ENCODE peak calls at places on chromosomes 7 and 10, in ten cellular contexts. G, J, K, V, Q, U, F, O, H and E are unnamed samples.

GRCh38 chr7:158244873-158245723 is 342.5 kb downstream of the PTPRN2 start:
- DNase-seq in G (no peak), J (no peak), K (no peak), V (no peak), Q (no peak), U (no peak), F (no peak), O (no peak), H (no peak), E (no peak)

GRCh38 chr7:149748223-149748874 is 25.0 kb downstream of the ZNF467 start:
- DNase-seq in G (no peak), J (no peak), K (no peak), V (no peak), Q (no peak), U (no peak), F (no peak), O (peak; percentile 20), H (no peak), E (no peak)

GRCh38 chr10:47354162-47354561 is 6.0 kb downstream of the RBP3 start:
- DNase-seq in G (no peak), J (no peak), K (no peak), V (no peak), Q (no peak), U (no peak), F (no peak), O (no peak), H (no peak), E (no peak)

GRCh38 chr7:25820432-25821040 is 331.5 kb upstream of the NFE2L3 start:
- DNase-seq in G (no peak), J (no peak), K (no peak), V (no peak), Q (no peak), U (no peak), F (no peak), O (peak; percentile 28), H (no peak), E (no peak)

GRCh38 chr10:103141950-103142349 is 51.1 kb downstream of the NT5C2 start:
- DNase-seq in G (no peak), J (no peak), K (no peak), V (no peak), Q (no peak), U (no peak), F (no peak), O (no peak), H (no peak), E (no peak)

GRCh38 chr10:34397324-34397723 is 417.8 kb downstream of the PARD3 start:
- DNase-seq in G (no peak), J (peak; percentile 57), K (peak; percentile 40), V (no peak), Q (no peak), U (no peak), F (no peak), O (no peak), H (no peak), E (no peak)

GRCh38 chr7:64602518-64602917 is 39.6 kb upstream of the ZNF680 start:
- DNase-seq in G (no peak), J (no peak), K (no peak), V (no peak), Q (no peak), U (no peak), F (no peak), O (no peak), H (no peak), E (no peak)

GRCh38 chr10:78903351-78903940 is 165.3 kb upstream of the ZMIZ1 start:
- DNase-seq in G (no peak), J (no peak), K (no peak), V (no peak), Q (no peak), U (no peak), F (no peak), O (no peak), H (peak; percentile 1), E (no peak)

GRCh38 chr10:91684841-91685240 is 52.0 kb upstream of the PPP1R3C start:
- DNase-seq in G (no peak), J (no peak), K (no peak), V (no peak), Q (no peak), U (no peak), F (no peak), O (no peak), H (no peak), E (no peak)

GRCh38 chr7:27636326-27637006 is 26.2 kb downstream of the HIBADH start:
- DNase-seq in G (no peak), J (no peak), K (no peak), V (no peak), Q (no peak), U (no peak), F (no peak), O (no peak), H (no peak), E (no peak)

GRCh38 chr10:80168111-80168511 is 35.6 kb downstream of the PLAC9 start:
- DNase-seq in G (no peak), J (no peak), K (no peak), V (no peak), Q (no peak), U (no peak), F (no peak), O (no peak), H (no peak), E (no peak)

GRCh38 chr10:18140149-18140956 is at the start of gene CACNB2:
- DNase-seq in G (peak; percentile 81), J (no peak), K (no peak), V (no peak), Q (no peak), U (no peak), F (no peak), O (no peak), H (peak; percentile 68), E (no peak)

GRCh38 chr7:90445633-90446032 is 23.8 kb upstream of the PTTG1IP2 start:
- DNase-seq in G (no peak), J (no peak), K (no peak), V (no peak), Q (no peak), U (no peak), F (no peak), O (no peak), H (no peak), E (no peak)

GRCh38 chr7:75639893-75640600 is 98.7 kb downstream of the HIP1 start:
- DNase-seq in G (no peak), J (no peak), K (no peak), V (no peak), Q (peak; percentile 4), U (no peak), F (no peak), O (no peak), H (no peak), E (no peak)

GRCh38 chr7:65004575-65004974 is 1.9 kb downstream of the ERV3-1 start:
- DNase-seq in G (no peak), J (no peak), K (no peak), V (no peak), Q (no peak), U (no peak), F (no peak), O (no peak), H (no peak), E (no peak)

GRCh38 chr7:68245688-68246087 is 1249.1 kb downstream of the TYW1 start:
- DNase-seq in G (no peak), J (peak; percentile 57), K (no peak), V (no peak), Q (no peak), U (no peak), F (no peak), O (no peak), H (no peak), E (no peak)

GRCh38 chr7:88357295-88357694 is 50.6 kb upstream of the STEAP4 start:
- DNase-seq in G (no peak), J (no peak), K (no peak), V (no peak), Q (no peak), U (no peak), F (no peak), O (peak; percentile 11), H (peak; percentile 19), E (no peak)

GRCh38 chr10:100819424-100819823 is 74.0 kb downstream of the PAX2 start:
- DNase-seq in G (no peak), J (no peak), K (no peak), V (no peak), Q (no peak), U (no peak), F (no peak), O (no peak), H (no peak), E (no peak)

GRCh38 chr7:157473051-157473569 is 136.3 kb downstream of the DNAJB6 start:
- DNase-seq in G (no peak), J (no peak), K (no peak), V (no peak), Q (no peak), U (no peak), F (no peak), O (no peak), H (no peak), E (no peak)

GRCh38 chr10:5951721-5952407 is 25.5 kb downstream of the IL15RA start:
- DNase-seq in G (no peak), J (no peak), K (no peak), V (no peak), Q (no peak), U (no peak), F (no peak), O (no peak), H (no peak), E (no peak)

GRCh38 chr10:69726850-69727249 is 74.9 kb upstream of the COL13A1 start:
- DNase-seq in G (no peak), J (no peak), K (no peak), V (no peak), Q (no peak), U (no peak), F (no peak), O (no peak), H (no peak), E (no peak)

GRCh38 chr10:124619195-124619594 is 125.0 kb downstream of the FAM53B start:
- DNase-seq in G (no peak), J (no peak), K (no peak), V (no peak), Q (no peak), U (no peak), F (no peak), O (peak; percentile 53), H (no peak), E (no peak)

GRCh38 chr10:95655571-95656290 is 780 bp downstream of the ALDH18A1 start:
- DNase-seq in G (no peak), J (no peak), K (no peak), V (no peak), Q (no peak), U (peak; percentile 14), F (no peak), O (peak; percentile 34), H (no peak), E (peak; percentile 12)

GRCh38 chr10:62108768-62109430 is 159.7 kb downstream of the RTKN2 start:
- DNase-seq in G (no peak), J (no peak), K (no peak), V (no peak), Q (no peak), U (no peak), F (no peak), O (no peak), H (no peak), E (no peak)